ENCODE peak calls at places on chromosome 2, in ten cellular contexts. One of them, this sample, is unnamed.

GRCh38 chr2:26224095-26224494 is 20.3 kb downstream of the HADHA start:
- DNase-seq in activated naive CD8-positive, alpha-beta T cell treated with anti-CD3 and anti-CD28 coated beads for 36 hours: no peak
- DNase-seq in lower lobe of right lung: no peak
- DNase-seq in GM04504: no peak
- DNase-seq in HuH-7.5: no peak
- DNase-seq in spleen: no peak
- DNase-seq in LoVo: no peak
- DNase-seq in stimulated activated CD4-positive, alpha-beta T cell treated with anti-CD3 and anti-CD28 coated beads, Interleukin-12 subunit alpha, Interleukin-12 subunit beta, amount 100 ng/mL, for 48 hours: no peak
- DNase-seq in T47D: no peak
- DNase-seq in activated CD4-positive, alpha-beta T cell treated with anti-CD3 and anti-CD28 coated beads, Interleukin-2, amount 50 U/mL, for 1 hour: no peak
- DNase-seq in this sample: no peak

GRCh38 chr2:174444761-174445160 is 42.1 kb downstream of the GPR155 start:
- DNase-seq in lower lobe of right lung: no peak
- DNase-seq in activated CD4-positive, alpha-beta T cell treated with anti-CD3 and anti-CD28 coated beads, Interleukin-2, amount 50 U/mL, for 1 hour: no peak
- DNase-seq in T47D: no peak
- DNase-seq in activated naive CD8-positive, alpha-beta T cell treated with anti-CD3 and anti-CD28 coated beads for 36 hours: no peak
- DNase-seq in GM04504: no peak
- DNase-seq in spleen: no peak
- DNase-seq in LoVo: no peak
- DNase-seq in HuH-7.5: no peak
- DNase-seq in stimulated activated CD4-positive, alpha-beta T cell treated with anti-CD3 and anti-CD28 coated beads, Interleukin-12 subunit alpha, Interleukin-12 subunit beta, amount 100 ng/mL, for 48 hours: no peak
- DNase-seq in this sample: no peak

GRCh38 chr2:110853516-110853915 is 121.1 kb downstream of the ACOXL start:
- DNase-seq in activated CD4-positive, alpha-beta T cell treated with anti-CD3 and anti-CD28 coated beads, Interleukin-2, amount 50 U/mL, for 1 hour: peak; percentile 45
- DNase-seq in HuH-7.5: no peak
- DNase-seq in lower lobe of right lung: no peak
- DNase-seq in stimulated activated CD4-positive, alpha-beta T cell treated with anti-CD3 and anti-CD28 coated beads, Interleukin-12 subunit alpha, Interleukin-12 subunit beta, amount 100 ng/mL, for 48 hours: no peak
- DNase-seq in LoVo: peak; percentile 15
- DNase-seq in T47D: peak; percentile 40
- DNase-seq in activated naive CD8-positive, alpha-beta T cell treated with anti-CD3 and anti-CD28 coated beads for 36 hours: peak; percentile 48
- DNase-seq in GM04504: no peak
- DNase-seq in spleen: peak; percentile 80
- DNase-seq in this sample: no peak

GRCh38 chr2:26812731-26813130 is 26.9 kb downstream of the CENPA start:
- DNase-seq in GM04504: no peak
- DNase-seq in stimulated activated CD4-positive, alpha-beta T cell treated with anti-CD3 and anti-CD28 coated beads, Interleukin-12 subunit alpha, Interleukin-12 subunit beta, amount 100 ng/mL, for 48 hours: no peak
- DNase-seq in LoVo: no peak
- DNase-seq in lower lobe of right lung: no peak
- DNase-seq in activated CD4-positive, alpha-beta T cell treated with anti-CD3 and anti-CD28 coated beads, Interleukin-2, amount 50 U/mL, for 1 hour: no peak
- DNase-seq in T47D: no peak
- DNase-seq in activated naive CD8-positive, alpha-beta T cell treated with anti-CD3 and anti-CD28 coated beads for 36 hours: no peak
- DNase-seq in spleen: no peak
- DNase-seq in HuH-7.5: no peak
- DNase-seq in this sample: no peak

GRCh38 chr2:58731488-58731869 is 490.4 kb upstream of the FANCL start:
- DNase-seq in activated CD4-positive, alpha-beta T cell treated with anti-CD3 and anti-CD28 coated beads, Interleukin-2, amount 50 U/mL, for 1 hour: no peak
- DNase-seq in LoVo: no peak
- DNase-seq in GM04504: no peak
- DNase-seq in stimulated activated CD4-positive, alpha-beta T cell treated with anti-CD3 and anti-CD28 coated beads, Interleukin-12 subunit alpha, Interleukin-12 subunit beta, amount 100 ng/mL, for 48 hours: no peak
- DNase-seq in activated naive CD8-positive, alpha-beta T cell treated with anti-CD3 and anti-CD28 coated beads for 36 hours: no peak
- DNase-seq in spleen: no peak
- DNase-seq in lower lobe of right lung: no peak
- DNase-seq in T47D: no peak
- DNase-seq in HuH-7.5: no peak
- DNase-seq in this sample: no peak

GRCh38 chr2:199186226-199186864 is 271.4 kb downstream of the SATB2 start:
- DNase-seq in HuH-7.5: no peak
- DNase-seq in LoVo: no peak
- DNase-seq in T47D: no peak
- DNase-seq in GM04504: no peak
- DNase-seq in activated CD4-positive, alpha-beta T cell treated with anti-CD3 and anti-CD28 coated beads, Interleukin-2, amount 50 U/mL, for 1 hour: no peak
- DNase-seq in lower lobe of right lung: no peak
- DNase-seq in stimulated activated CD4-positive, alpha-beta T cell treated with anti-CD3 and anti-CD28 coated beads, Interleukin-12 subunit alpha, Interleukin-12 subunit beta, amount 100 ng/mL, for 48 hours: no peak
- DNase-seq in spleen: no peak
- DNase-seq in activated naive CD8-positive, alpha-beta T cell treated with anti-CD3 and anti-CD28 coated beads for 36 hours: no peak
- DNase-seq in this sample: no peak

GRCh38 chr2:239695106-239695727 is 294.4 kb upstream of the HDAC4 start:
- DNase-seq in GM04504: no peak
- DNase-seq in T47D: no peak
- DNase-seq in HuH-7.5: no peak
- DNase-seq in activated CD4-positive, alpha-beta T cell treated with anti-CD3 and anti-CD28 coated beads, Interleukin-2, amount 50 U/mL, for 1 hour: no peak
- DNase-seq in stimulated activated CD4-positive, alpha-beta T cell treated with anti-CD3 and anti-CD28 coated beads, Interleukin-12 subunit alpha, Interleukin-12 subunit beta, amount 100 ng/mL, for 48 hours: no peak
- DNase-seq in activated naive CD8-positive, alpha-beta T cell treated with anti-CD3 and anti-CD28 coated beads for 36 hours: no peak
- DNase-seq in spleen: no peak
- DNase-seq in lower lobe of right lung: no peak
- DNase-seq in LoVo: no peak
- DNase-seq in this sample: peak; percentile 38

GRCh38 chr2:74502147-74502719 is 2.8 kb upstream of the LBX2 start:
- DNase-seq in LoVo: peak; percentile 65
- DNase-seq in HuH-7.5: peak; percentile 84
- DNase-seq in activated CD4-positive, alpha-beta T cell treated with anti-CD3 and anti-CD28 coated beads, Interleukin-2, amount 50 U/mL, for 1 hour: no peak
- DNase-seq in stimulated activated CD4-positive, alpha-beta T cell treated with anti-CD3 and anti-CD28 coated beads, Interleukin-12 subunit alpha, Interleukin-12 subunit beta, amount 100 ng/mL, for 48 hours: no peak
- DNase-seq in GM04504: no peak
- DNase-seq in lower lobe of right lung: peak; percentile 48
- DNase-seq in T47D: no peak
- DNase-seq in activated naive CD8-positive, alpha-beta T cell treated with anti-CD3 and anti-CD28 coated beads for 36 hours: no peak
- DNase-seq in spleen: peak; percentile 72
- DNase-seq in this sample: no peak

GRCh38 chr2:25215948-25216679 is 47.7 kb upstream of the POMC start:
- DNase-seq in GM04504: peak; percentile 26
- DNase-seq in activated naive CD8-positive, alpha-beta T cell treated with anti-CD3 and anti-CD28 coated beads for 36 hours: peak; percentile 92
- DNase-seq in activated CD4-positive, alpha-beta T cell treated with anti-CD3 and anti-CD28 coated beads, Interleukin-2, amount 50 U/mL, for 1 hour: peak; percentile 72
- DNase-seq in stimulated activated CD4-positive, alpha-beta T cell treated with anti-CD3 and anti-CD28 coated beads, Interleukin-12 subunit alpha, Interleukin-12 subunit beta, amount 100 ng/mL, for 48 hours: peak; percentile 77
- DNase-seq in spleen: peak; percentile 97
- DNase-seq in lower lobe of right lung: peak; percentile 85
- DNase-seq in LoVo: no peak
- DNase-seq in HuH-7.5: no peak
- DNase-seq in T47D: no peak
- DNase-seq in this sample: peak; percentile 64

GRCh38 chr2:166180951-166181812 is 53.4 kb upstream of the SCN1A start:
- DNase-seq in T47D: peak; percentile 66
- DNase-seq in stimulated activated CD4-positive, alpha-beta T cell treated with anti-CD3 and anti-CD28 coated beads, Interleukin-12 subunit alpha, Interleukin-12 subunit beta, amount 100 ng/mL, for 48 hours: peak; percentile 1
- DNase-seq in spleen: peak; percentile 71
- DNase-seq in lower lobe of right lung: peak; percentile 50
- DNase-seq in GM04504: peak; percentile 19
- DNase-seq in activated CD4-positive, alpha-beta T cell treated with anti-CD3 and anti-CD28 coated beads, Interleukin-2, amount 50 U/mL, for 1 hour: no peak
- DNase-seq in LoVo: peak; percentile 50
- DNase-seq in activated naive CD8-positive, alpha-beta T cell treated with anti-CD3 and anti-CD28 coated beads for 36 hours: peak; percentile 23
- DNase-seq in HuH-7.5: peak; percentile 22
- DNase-seq in this sample: peak; percentile 64

GRCh38 chr2:178478102-178478441 is 328 bp downstream of the FKBP7 start:
- DNase-seq in T47D: no peak
- DNase-seq in lower lobe of right lung: no peak
- DNase-seq in spleen: peak; percentile 75
- DNase-seq in activated naive CD8-positive, alpha-beta T cell treated with anti-CD3 and anti-CD28 coated beads for 36 hours: no peak
- DNase-seq in HuH-7.5: peak; percentile 16
- DNase-seq in stimulated activated CD4-positive, alpha-beta T cell treated with anti-CD3 and anti-CD28 coated beads, Interleukin-12 subunit alpha, Interleukin-12 subunit beta, amount 100 ng/mL, for 48 hours: no peak
- DNase-seq in LoVo: peak; percentile 31
- DNase-seq in activated CD4-positive, alpha-beta T cell treated with anti-CD3 and anti-CD28 coated beads, Interleukin-2, amount 50 U/mL, for 1 hour: no peak
- DNase-seq in GM04504: no peak
- DNase-seq in this sample: no peak

GRCh38 chr2:221596192-221596591 is 24.1 kb upstream of the EPHA4 start:
- DNase-seq in LoVo: peak; percentile 40
- DNase-seq in activated CD4-positive, alpha-beta T cell treated with anti-CD3 and anti-CD28 coated beads, Interleukin-2, amount 50 U/mL, for 1 hour: no peak
- DNase-seq in activated naive CD8-positive, alpha-beta T cell treated with anti-CD3 and anti-CD28 coated beads for 36 hours: no peak
- DNase-seq in HuH-7.5: no peak
- DNase-seq in T47D: no peak
- DNase-seq in stimulated activated CD4-positive, alpha-beta T cell treated with anti-CD3 and anti-CD28 coated beads, Interleukin-12 subunit alpha, Interleukin-12 subunit beta, amount 100 ng/mL, for 48 hours: no peak
- DNase-seq in spleen: no peak
- DNase-seq in GM04504: peak; percentile 23
- DNase-seq in lower lobe of right lung: no peak
- DNase-seq in this sample: no peak

GRCh38 chr2:216057688-216058193 is 23.9 kb downstream of the PECR start:
- DNase-seq in activated CD4-positive, alpha-beta T cell treated with anti-CD3 and anti-CD28 coated beads, Interleukin-2, amount 50 U/mL, for 1 hour: peak; percentile 41
- DNase-seq in HuH-7.5: no peak
- DNase-seq in T47D: no peak
- DNase-seq in GM04504: peak; percentile 33
- DNase-seq in lower lobe of right lung: peak; percentile 55
- DNase-seq in spleen: peak; percentile 87
- DNase-seq in stimulated activated CD4-positive, alpha-beta T cell treated with anti-CD3 and anti-CD28 coated beads, Interleukin-12 subunit alpha, Interleukin-12 subunit beta, amount 100 ng/mL, for 48 hours: peak; percentile 29
- DNase-seq in activated naive CD8-positive, alpha-beta T cell treated with anti-CD3 and anti-CD28 coated beads for 36 hours: peak; percentile 71
- DNase-seq in LoVo: peak; percentile 70
- DNase-seq in this sample: no peak

GRCh38 chr2:231914077-231914690 is 12.0 kb downstream of the NPPC start:
- DNase-seq in activated naive CD8-positive, alpha-beta T cell treated with anti-CD3 and anti-CD28 coated beads for 36 hours: no peak
- DNase-seq in T47D: no peak
- DNase-seq in spleen: peak; percentile 48
- DNase-seq in lower lobe of right lung: no peak
- DNase-seq in LoVo: no peak
- DNase-seq in HuH-7.5: no peak
- DNase-seq in stimulated activated CD4-positive, alpha-beta T cell treated with anti-CD3 and anti-CD28 coated beads, Interleukin-12 subunit alpha, Interleukin-12 subunit beta, amount 100 ng/mL, for 48 hours: no peak
- DNase-seq in GM04504: no peak
- DNase-seq in activated CD4-positive, alpha-beta T cell treated with anti-CD3 and anti-CD28 coated beads, Interleukin-2, amount 50 U/mL, for 1 hour: no peak
- DNase-seq in this sample: no peak

GRCh38 chr2:39732492-39732891 is 46.6 kb downstream of the THUMPD2 start:
- DNase-seq in HuH-7.5: no peak
- DNase-seq in activated CD4-positive, alpha-beta T cell treated with anti-CD3 and anti-CD28 coated beads, Interleukin-2, amount 50 U/mL, for 1 hour: no peak
- DNase-seq in GM04504: no peak
- DNase-seq in stimulated activated CD4-positive, alpha-beta T cell treated with anti-CD3 and anti-CD28 coated beads, Interleukin-12 subunit alpha, Interleukin-12 subunit beta, amount 100 ng/mL, for 48 hours: no peak
- DNase-seq in T47D: no peak
- DNase-seq in activated naive CD8-positive, alpha-beta T cell treated with anti-CD3 and anti-CD28 coated beads for 36 hours: no peak
- DNase-seq in lower lobe of right lung: no peak
- DNase-seq in spleen: no peak
- DNase-seq in LoVo: no peak
- DNase-seq in this sample: no peak

GRCh38 chr2:65340898-65341681 is 91.3 kb downstream of the SPRED2 start:
- DNase-seq in lower lobe of right lung: no peak
- DNase-seq in stimulated activated CD4-positive, alpha-beta T cell treated with anti-CD3 and anti-CD28 coated beads, Interleukin-12 subunit alpha, Interleukin-12 subunit beta, amount 100 ng/mL, for 48 hours: no peak
- DNase-seq in activated naive CD8-positive, alpha-beta T cell treated with anti-CD3 and anti-CD28 coated beads for 36 hours: no peak
- DNase-seq in T47D: no peak
- DNase-seq in HuH-7.5: no peak
- DNase-seq in GM04504: no peak
- DNase-seq in activated CD4-positive, alpha-beta T cell treated with anti-CD3 and anti-CD28 coated beads, Interleukin-2, amount 50 U/mL, for 1 hour: no peak
- DNase-seq in LoVo: no peak
- DNase-seq in spleen: no peak
- DNase-seq in this sample: no peak

GRCh38 chr2:149047118-149047517 is 8.6 kb downstream of the LYPD6B start:
- DNase-seq in spleen: no peak
- DNase-seq in GM04504: no peak
- DNase-seq in HuH-7.5: no peak
- DNase-seq in stimulated activated CD4-positive, alpha-beta T cell treated with anti-CD3 and anti-CD28 coated beads, Interleukin-12 subunit alpha, Interleukin-12 subunit beta, amount 100 ng/mL, for 48 hours: no peak
- DNase-seq in T47D: no peak
- DNase-seq in activated naive CD8-positive, alpha-beta T cell treated with anti-CD3 and anti-CD28 coated beads for 36 hours: no peak
- DNase-seq in activated CD4-positive, alpha-beta T cell treated with anti-CD3 and anti-CD28 coated beads, Interleukin-2, amount 50 U/mL, for 1 hour: no peak
- DNase-seq in LoVo: no peak
- DNase-seq in lower lobe of right lung: no peak
- DNase-seq in this sample: no peak

GRCh38 chr2:227125506-227125905 is 38.5 kb downstream of the COL4A4 start:
- DNase-seq in HuH-7.5: no peak
- DNase-seq in spleen: no peak
- DNase-seq in activated naive CD8-positive, alpha-beta T cell treated with anti-CD3 and anti-CD28 coated beads for 36 hours: no peak
- DNase-seq in stimulated activated CD4-positive, alpha-beta T cell treated with anti-CD3 and anti-CD28 coated beads, Interleukin-12 subunit alpha, Interleukin-12 subunit beta, amount 100 ng/mL, for 48 hours: no peak
- DNase-seq in LoVo: no peak
- DNase-seq in GM04504: no peak
- DNase-seq in lower lobe of right lung: no peak
- DNase-seq in activated CD4-positive, alpha-beta T cell treated with anti-CD3 and anti-CD28 coated beads, Interleukin-2, amount 50 U/mL, for 1 hour: no peak
- DNase-seq in T47D: peak; percentile 13
- DNase-seq in this sample: no peak

This sample was measured in right atrium auricular region.